ENCODE peak calls at places on chromosomes 11 and 22, in nine cellular contexts. L is GOT3; K is NCI-H460; B is AG09319; T is GM10248; R is brain microvascular endothelial cell; A is heart right ventricle; O is activated CD4-positive, alpha-beta T cell treated with anti-CD3 and anti-CD28 coated beads, Interleukin-2, amount 50 U/mL, for 24 hours; G is right atrium auricular region. S is an unnamed sample.

GRCh38 chr11:3970101-3970500 is 114.6 kb downstream of the STIM1 start:
- DNase-seq in R (no peak), A (no peak), O (no peak), G (no peak), B (no peak), T (no peak), K (no peak), L (no peak), S (no peak)

GRCh38 chr22:38267086-38267485 is 5.7 kb downstream of the TMEM184B start:
- DNase-seq in T (no peak), G (peak), O (no peak), R (no peak), A (peak), L (no peak), B (no peak), K (no peak), S (no peak)

GRCh38 chr11:12024314-12024926 is 16.0 kb upstream of the DKK3 start:
- DNase-seq in O (no peak), R (no peak), K (no peak), T (no peak), G (no peak), L (no peak), A (no peak), B (no peak), S (no peak)

GRCh38 chr11:132717824-132718223 is 814.5 kb downstream of the OPCML start:
- DNase-seq in T (no peak), G (no peak), O (no peak), A (no peak), L (no peak), K (no peak), R (no peak), B (no peak), S (no peak)

GRCh38 chr11:117083011-117083940 is 15.0 kb downstream of the SIK3 start:
- DNase-seq in K (no peak), G (no peak), A (no peak), R (no peak), O (no peak), L (no peak), T (no peak), B (no peak), S (no peak)

GRCh38 chr11:65657426-65657825 is 5.3 kb downstream of the RELA start:
- DNase-seq in G (no peak), K (no peak), L (no peak), A (no peak), B (no peak), O (no peak), T (no peak), R (no peak), S (no peak)

GRCh38 chr22:17842386-17842785 is 68.1 kb upstream of the BID start:
- DNase-seq in O (no peak), L (no peak), A (no peak), T (peak), R (no peak), G (no peak), B (no peak), K (no peak), S (peak)

GRCh38 chr11:126443120-126443519 is 87.6 kb downstream of the ST3GAL4 start:
- DNase-seq in K (no peak), R (no peak), T (no peak), O (no peak), A (no peak), B (no peak), L (no peak), G (no peak), S (no peak)

GRCh38 chr22:40423882-40424640 is 53.7 kb downstream of the SGSM3 start:
- DNase-seq in T (no peak), A (no peak), O (no peak), K (no peak), G (no peak), L (no peak), B (no peak), R (no peak), S (no peak)

GRCh38 chr11:72328366-72329224 is 84.6 kb upstream of the PHOX2A start:
- DNase-seq in L (no peak), G (no peak), K (no peak), O (no peak), B (no peak), A (no peak), R (no peak), T (no peak), S (no peak)

GRCh38 chr11:132822294-132822693 is 710.0 kb downstream of the OPCML start:
- DNase-seq in A (no peak), O (no peak), R (no peak), K (no peak), T (no peak), B (no peak), L (no peak), G (no peak), S (no peak)

GRCh38 chr11:63705526-63705925 is 24.2 kb downstream of the RTN3 start:
- DNase-seq in O (no peak), A (no peak), L (no peak), B (no peak), R (no peak), G (no peak), T (no peak), K (no peak), S (no peak)

GRCh38 chr11:72598901-72599300 is 75.3 kb downstream of the PDE2A start:
- DNase-seq in L (no peak), B (no peak), K (peak), T (no peak), O (no peak), G (peak), R (peak), A (peak), S (no peak)

GRCh38 chr22:41405588-41405987 is 23.8 kb downstream of the TEF start:
- DNase-seq in T (peak), B (no peak), G (no peak), A (no peak), K (no peak), L (no peak), R (no peak), O (no peak), S (no peak)

GRCh38 chr22:41925783-41926460 is 684 bp downstream of the TNFRSF13C start:
- DNase-seq in A (peak), G (no peak), B (no peak), L (no peak), T (peak), R (no peak), K (peak), O (peak), S (no peak)

GRCh38 chr22:32567544-32567943 is 92.9 kb downstream of the FBXO7 start:
- DNase-seq in B (no peak), O (no peak), T (no peak), G (no peak), L (no peak), K (no peak), A (no peak), R (no peak), S (no peak)

GRCh38 chr22:39183991-39184585 is 31.6 kb upstream of the CBX7 start:
- DNase-seq in R (peak), B (no peak), G (no peak), A (no peak), O (no peak), L (no peak), K (no peak), T (no peak), S (no peak)

GRCh38 chr11:118914178-118914918 is 11.4 kb downstream of the BCL9L start:
- DNase-seq in T (no peak), G (no peak), O (no peak), A (no peak), R (no peak), L (no peak), K (no peak), B (no peak), S (peak)

GRCh38 chr11:125071831-125072209 is 8.7 kb downstream of the SLC37A2 start:
- DNase-seq in L (no peak), R (no peak), T (peak), K (no peak), O (no peak), A (no peak), B (no peak), G (no peak), S (no peak)

GRCh38 chr22:35315855-35316745 is 16.4 kb downstream of the TOM1 start:
- DNase-seq in L (no peak), R (no peak), B (no peak), O (no peak), A (peak), K (no peak), T (no peak), G (peak), S (peak)

GRCh38 chr11:66113132-66113856 is 43.2 kb downstream of the PACS1 start:
- DNase-seq in B (no peak), L (no peak), O (no peak), R (peak), A (no peak), K (peak), T (no peak), G (no peak), S (no peak)

GRCh38 chr11:47642099-47642855 is at the start of gene MTCH2:
- DNase-seq in R (peak), O (peak), A (peak), G (peak), T (peak), B (peak), L (peak), K (peak), S (peak)

GRCh38 chr11:128877726-128878125 is 10.6 kb upstream of the KCNJ1 start:
- DNase-seq in T (no peak), B (no peak), R (no peak), L (no peak), O (no peak), K (no peak), A (no peak), G (no peak), S (no peak)

GRCh38 chr22:26086359-26086758 is 82.9 kb upstream of the SEZ6L start:
- DNase-seq in R (no peak), T (no peak), L (no peak), O (no peak), G (no peak), A (no peak), K (no peak), B (no peak), S (no peak)

GRCh38 chr11:118045191-118045590 is 31.7 kb upstream of the TMPRSS4 start:
- DNase-seq in A (no peak), L (no peak), B (no peak), R (no peak), T (no peak), G (no peak), O (no peak), K (no peak), S (no peak)

GRCh38 chr22:30876221-30876751 is 92.3 kb downstream of the MORC2 start:
- DNase-seq in A (peak), B (no peak), K (no peak), R (no peak), G (no peak), T (no peak), O (no peak), L (no peak), S (no peak)

GRCh38 chr11:3085052-3085451 is 27.8 kb upstream of the CARS1 start:
- DNase-seq in R (no peak), L (no peak), T (no peak), G (no peak), K (no peak), O (no peak), B (no peak), A (no peak), S (no peak)

GRCh38 chr22:17785185-17786184 is 11.2 kb upstream of the BID start:
- DNase-seq in T (no peak), L (no peak), O (peak), G (no peak), A (peak), R (no peak), B (no peak), K (peak), S (no peak)

GRCh38 chr11:8092587-8093424 is 11.8 kb downstream of the TUB start:
- DNase-seq in B (peak), G (no peak), A (peak), K (peak), R (peak), L (no peak), O (no peak), T (peak), S (peak)

GRCh38 chr11:72001255-72001654 is 2.5 kb downstream of the IL18BP start:
- DNase-seq in K (no peak), O (no peak), B (no peak), L (no peak), A (no peak), T (no peak), R (no peak), G (no peak), S (no peak)

GRCh38 chr11:2533642-2534115 is 88.9 kb downstream of the KCNQ1 start:
- DNase-seq in G (peak), K (no peak), O (no peak), L (no peak), R (peak), B (peak), T (peak), A (peak), S (peak)

GRCh38 chr11:47236482-47236881 is 12.1 kb downstream of the ACP2 start:
- DNase-seq in R (no peak), B (no peak), G (no peak), O (no peak), K (no peak), A (no peak), T (no peak), L (no peak), S (no peak)